ENCODE peak calls at places on chromosomes 13 and 19, in five cellular contexts. U is upper lobe of right lung, I is ascending aorta, R is body of pancreas, Q is fibroblast of lung. D is an unnamed sample.

GRCh38 chr13:59690857-59691500 is 472.7 kb downstream of the DIAPH3 start:
- DNase-seq in U (no peak), I (no peak), R (no peak), Q (no peak), D (no peak)

GRCh38 chr19:43430142-43430710 is 15.5 kb downstream of the TEX101 start:
- DNase-seq in U (no peak), I (no peak), R (no peak), Q (peak; percentile 25), D (peak; percentile 79)

GRCh38 chr19:4597975-4598671 is 38.6 kb upstream of the SEMA6B start:
- DNase-seq in U (no peak), I (no peak), R (no peak), Q (no peak), D (no peak)

GRCh38 chr13:21076265-21076653 is 14.9 kb upstream of the LATS2 start:
- DNase-seq in U (no peak), I (no peak), R (no peak), Q (peak; percentile 15), D (no peak)

GRCh38 chr13:26541678-26542553 is 15.6 kb upstream of the WASF3 start:
- DNase-seq in U (no peak), I (no peak), R (no peak), Q (no peak), D (no peak)

GRCh38 chr13:99408703-99409000 is 92.6 kb upstream of the TM9SF2 start:
- DNase-seq in U (peak; percentile 28), I (peak; percentile 45), R (no peak), Q (no peak), D (no peak)

GRCh38 chr19:47729799-47730520 is 15.4 kb upstream of the NOP53 start:
- DNase-seq in U (peak; percentile 94), I (peak; percentile 87), R (peak; percentile 89), Q (no peak), D (no peak)

GRCh38 chr19:6495947-6496346 is 6.2 kb downstream of the TUBB4A start:
- DNase-seq in U (no peak), I (no peak), R (no peak), Q (no peak), D (no peak)

GRCh38 chr13:99103536-99103935 is 97.1 kb upstream of the UBAC2 start:
- DNase-seq in U (no peak), I (no peak), R (no peak), Q (no peak), D (no peak)

GRCh38 chr13:98749501-98749900 is 3.0 kb downstream of the SLC15A1 start:
- DNase-seq in U (no peak), I (no peak), R (no peak), Q (peak; percentile 53), D (no peak)

GRCh38 chr19:3554254-3555083 is 2.9 kb downstream of the MFSD12 start:
- DNase-seq in U (no peak), I (no peak), R (no peak), Q (no peak), D (no peak)

GRCh38 chr13:109625156-109625555 is 161.2 kb downstream of the IRS2 start:
- DNase-seq in U (no peak), I (no peak), R (no peak), Q (no peak), D (no peak)

GRCh38 chr13:98890920-98891319 is 86.9 kb downstream of the DOCK9 start:
- DNase-seq in U (no peak), I (no peak), R (no peak), Q (no peak), D (no peak)

GRCh38 chr13:72390909-72391308 is 336.5 kb downstream of the MZT1 start:
- DNase-seq in U (no peak), I (no peak), R (no peak), Q (no peak), D (peak; percentile 97)

DNA sequence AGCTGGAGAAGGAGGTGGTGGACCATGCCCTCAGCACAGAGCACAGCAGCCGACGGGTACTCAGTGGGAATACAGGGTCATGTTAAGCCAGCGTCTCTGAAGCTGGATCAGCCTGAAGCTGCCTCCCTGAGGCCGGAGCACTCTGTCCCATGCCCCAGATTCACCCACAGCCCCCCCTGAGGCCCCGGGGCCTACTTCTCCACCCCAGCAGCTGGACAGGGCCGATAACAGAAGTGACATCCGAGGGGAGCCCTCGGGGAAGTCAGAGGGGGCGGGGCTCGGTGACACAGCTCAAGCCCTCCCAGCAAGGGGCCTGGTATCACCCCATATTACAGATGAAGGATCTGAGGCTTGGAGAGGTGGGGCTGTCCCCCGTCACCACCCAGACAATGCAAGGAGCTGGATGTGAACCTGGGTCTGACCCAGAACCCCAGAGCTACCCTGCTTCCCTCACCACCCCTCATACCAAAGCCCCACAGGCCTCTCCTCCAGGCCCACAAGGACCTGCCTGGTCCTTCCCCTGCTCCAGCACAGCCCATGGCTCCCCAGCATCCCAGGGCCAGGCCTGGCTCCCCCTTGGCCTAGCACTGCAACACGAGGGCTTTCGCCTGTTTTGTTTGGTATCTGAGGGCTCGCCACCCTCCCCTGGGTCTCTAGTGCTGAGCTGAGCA is 5.7 kb downstream of the R3HDM4 start:
- DNase-seq in U (no peak), I (no peak), R (no peak), Q (no peak), D (no peak)
- H3K4me1 ChIP-seq in U (peaks cover 21% of the 10 kb centered on the region), I (no peaks in the 10 kb centered on the region), R (peaks cover 27% of the 10 kb centered on the region), Q (peaks cover 3% of the 10 kb centered on the region), D (peaks cover 5% of the 10 kb centered on the region)

GRCh38 chr19:29535984-29536508 is 10.3 kb downstream of the VSTM2B start:
- DNase-seq in U (peak; percentile 33), I (peak; percentile 33), R (no peak), Q (no peak), D (no peak)

GRCh38 chr19:29532956-29533355 is 7.2 kb downstream of the VSTM2B start:
- DNase-seq in U (peak; percentile 46), I (peak; percentile 50), R (peak; percentile 1), Q (no peak), D (no peak)

GRCh38 chr19:29532097-29532496 is 6.3 kb downstream of the VSTM2B start:
- DNase-seq in U (no peak), I (no peak), R (no peak), Q (no peak), D (no peak)

GRCh38 chr19:29535432-29535831 is 9.6 kb downstream of the VSTM2B start:
- DNase-seq in U (peak; percentile 29), I (peak; percentile 21), R (no peak), Q (no peak), D (no peak)

DNA sequence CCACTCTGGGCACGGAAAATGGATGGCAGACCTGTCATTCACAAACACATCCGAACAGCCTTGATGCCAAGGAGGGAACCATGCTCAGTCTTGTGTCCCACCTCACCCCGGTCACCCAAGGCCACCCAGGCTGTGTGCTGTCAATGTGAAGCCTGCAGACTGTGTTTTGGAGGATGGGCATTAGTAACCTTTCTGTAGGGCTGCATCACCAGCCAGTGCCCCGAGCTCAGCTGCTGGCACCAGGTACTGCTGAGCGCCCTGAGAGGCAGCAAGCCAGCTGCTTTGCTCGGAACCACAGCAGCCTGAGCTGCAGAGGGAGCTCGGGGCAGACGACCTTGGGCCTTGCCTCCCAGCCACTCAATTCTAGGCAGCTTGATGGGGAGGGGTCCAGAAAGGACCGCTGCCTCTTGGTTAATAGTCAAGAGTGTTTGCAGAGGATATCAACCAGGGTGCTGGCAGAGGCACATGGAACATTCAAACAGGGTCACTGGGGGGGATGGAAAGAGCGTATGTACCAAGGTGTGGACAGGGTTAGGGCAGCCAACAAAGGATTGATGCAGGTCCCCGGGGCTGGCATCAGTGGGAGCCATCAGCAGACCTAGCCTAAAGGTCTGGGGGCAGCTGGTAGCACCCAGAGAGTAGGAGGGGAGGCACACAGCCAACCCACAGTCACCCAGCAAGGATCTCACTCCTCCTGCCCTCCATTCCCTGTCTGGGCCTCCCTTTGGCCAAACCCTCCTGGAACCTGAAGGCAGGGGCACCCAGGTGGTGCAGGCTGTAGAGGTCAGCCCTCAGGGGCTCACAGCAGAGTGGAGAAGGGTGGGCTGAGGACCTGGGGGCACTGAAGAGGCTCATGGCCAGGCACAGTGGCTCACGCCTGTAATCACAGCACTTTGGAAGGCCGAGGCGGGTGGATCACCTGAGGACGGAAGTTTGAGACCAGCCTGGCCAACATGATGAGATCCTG is 8.1 kb downstream of the VSTM2B start:
- DNase-seq in U (peak; percentile 44), I (peak; percentile 34), R (peak; percentile 3), Q (no peak), D (no peak)
- TF ChIP-seq CTCF in U (no peak), I (no peak), R (no peak), Q (no peak), D (no peak)

GRCh38 chr19:11136400-11137101 is 19.0 kb downstream of the SPC24 start:
- DNase-seq in U (no peak), I (no peak), R (no peak), Q (no peak), D (no peak)
- H3K27ac ChIP-seq in U (no peak overlapping the region), I (peak overlapping the region; percentile 97), R (no peak overlapping the region), Q (no peak overlapping the region), D (no peak overlapping the region)

GRCh38 chr13:30654430-30654829 is 36.7 kb downstream of the USPL1 start:
- DNase-seq in U (no peak), I (no peak), R (no peak), Q (no peak), D (no peak)
- H3K4me1 ChIP-seq in U (no peaks in the 10 kb centered on the region), I (no peaks in the 10 kb centered on the region), R (no peaks in the 10 kb centered on the region), Q (no peaks in the 10 kb centered on the region), D (no peaks in the 10 kb centered on the region)

DNA sequence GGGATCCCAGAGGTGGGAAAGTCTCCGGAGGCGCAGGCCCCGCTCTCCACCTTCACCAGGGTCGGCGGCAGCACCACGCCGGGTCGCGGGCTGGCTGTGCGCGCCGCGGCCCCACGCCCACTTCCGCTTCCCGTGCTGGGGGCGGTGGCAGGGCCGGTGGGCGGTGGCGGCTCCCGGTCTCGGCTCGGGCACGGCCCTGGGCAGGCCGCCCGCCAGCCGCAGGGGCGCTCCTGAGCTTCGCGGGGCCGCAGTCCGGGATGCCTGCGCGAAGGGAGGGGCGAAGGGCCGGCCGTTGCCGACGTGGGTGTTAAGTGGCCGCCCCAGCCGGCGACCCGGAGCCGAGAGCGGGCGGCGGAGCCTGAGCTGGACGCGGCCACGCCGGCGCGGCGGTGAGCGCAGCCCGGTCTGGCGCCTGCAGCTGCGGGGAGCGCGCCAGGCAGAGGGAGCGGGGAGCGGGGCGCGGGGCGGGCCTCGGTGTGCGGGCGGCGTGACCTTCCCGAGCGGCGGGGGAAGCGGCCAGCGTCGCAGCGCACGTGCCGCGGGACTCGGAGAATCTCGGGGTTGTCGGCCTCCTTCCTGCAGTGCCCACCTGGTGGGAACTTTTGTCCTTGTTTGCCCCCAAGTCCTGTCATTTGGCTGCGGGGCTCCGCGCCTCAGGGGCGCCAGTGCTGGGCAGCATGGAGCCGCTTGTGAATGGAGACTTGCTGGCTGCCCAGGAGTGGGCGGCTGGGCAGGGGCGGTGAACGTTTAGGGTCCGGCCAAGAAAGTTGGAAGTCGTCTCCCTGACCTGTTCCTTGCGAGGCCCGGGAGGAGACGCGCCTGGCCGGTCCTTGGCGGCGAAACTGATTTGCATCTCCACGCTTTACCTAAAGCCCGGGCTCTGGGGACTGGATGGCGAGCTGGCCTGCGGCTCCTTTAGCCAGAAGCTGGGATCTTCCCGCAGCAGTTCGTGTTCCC is at the start of gene SLC25A15:
- DNase-seq in U (peak; percentile 95), I (peak; percentile 89), R (peak; percentile 86), Q (peak; percentile 79), D (peak; percentile 35)
- TF ChIP-seq CTCF in U (peak; percentile 35), I (no peak), R (peak; percentile 35), Q (no peak), D (peak; percentile 58)

GRCh38 chr19:19820774-19821315 is 705 bp downstream of the ZNF506 start:
- DNase-seq in U (no peak), I (no peak), R (no peak), Q (no peak), D (no peak)
- H3K27ac ChIP-seq in U (peak overlapping the region; percentile 96), I (peak overlapping the region; percentile 93), R (peak overlapping the region; percentile 73), Q (peak overlapping the region; percentile 89), D (peak overlapping the region; percentile 74)